ENCODE peak calls at places on chromosomes 1 and 21, in six cellular contexts. W is NCI-H1694, H is iPS-NIHi11, K is AG09309, A is fibroblast of the conjunctiva, L is NCI-H1930. R is an unnamed sample.

GRCh38 chr1:217969428-217969827 is 315.7 kb upstream of the RRP15 start:
- DNase-seq in W (no peak), H (no peak), K (no peak), A (no peak), L (no peak), R (no peak)

GRCh38 chr1:154788241-154788870 is 81.7 kb downstream of the KCNN3 start:
- DNase-seq in W (no peak), H (no peak), K (no peak), A (no peak), L (no peak), R (no peak)

GRCh38 chr1:184405094-184405493 is 18.3 kb downstream of the C1orf21 start:
- DNase-seq in W (no peak), H (no peak), K (no peak), A (no peak), L (no peak), R (no peak)

GRCh38 chr1:179706339-179706941 is 36.7 kb upstream of the FAM163A start:
- DNase-seq in W (peak; percentile 39), H (peak; percentile 58), K (peak; percentile 23), A (peak; percentile 53), L (peak; percentile 26), R (peak; percentile 38)

GRCh38 chr21:41170442-41170841 is 2.5 kb downstream of the BACE2 start:
- DNase-seq in W (no peak), H (peak; percentile 75), K (no peak), A (no peak), L (peak; percentile 2), R (peak; percentile 72)

GRCh38 chr21:26909972-26910371 is 56.9 kb downstream of the ADAMTS5 start:
- DNase-seq in W (no peak), H (peak; percentile 54), K (no peak), A (no peak), L (no peak), R (peak; percentile 53)

GRCh38 chr1:153488731-153489130 is 28.3 kb upstream of the S100A7 start:
- DNase-seq in W (no peak), H (no peak), K (no peak), A (no peak), L (no peak), R (no peak)

GRCh38 chr1:82704966-82705365 is 904.2 kb downstream of the ADGRL2 start:
- DNase-seq in W (no peak), H (no peak), K (no peak), A (no peak), L (no peak), R (no peak)

GRCh38 chr1:33397125-33397506 is 33.8 kb downstream of the PHC2 start:
- DNase-seq in W (no peak), H (no peak), K (no peak), A (no peak), L (no peak), R (no peak)

GRCh38 chr1:191888996-191889622 is 269.2 kb upstream of the RGS18 start:
- DNase-seq in W (no peak), H (no peak), K (no peak), A (no peak), L (no peak), R (no peak)

GRCh38 chr1:184387069-184387870 is 441 bp downstream of the C1orf21 start:
- DNase-seq in W (no peak), H (peak; percentile 50), K (no peak), A (no peak), L (no peak), R (peak; percentile 49)

GRCh38 chr1:201385299-201385891 is 7.9 kb upstream of the TNNT2 start:
- DNase-seq in W (peak; percentile 20), H (peak; percentile 88), K (no peak), A (no peak), L (no peak), R (peak; percentile 84)

GRCh38 chr1:200916152-200916551 is 21.5 kb downstream of the INAVA start:
- DNase-seq in W (no peak), H (peak; percentile 83), K (no peak), A (no peak), L (no peak), R (peak; percentile 87)

GRCh38 chr21:39531777-39532333 is 80.1 kb downstream of the SH3BGR start:
- DNase-seq in W (no peak), H (no peak), K (no peak), A (no peak), L (no peak), R (no peak)

GRCh38 chr21:15000076-15000475 is 64.7 kb downstream of the NRIP1 start:
- DNase-seq in W (no peak), H (no peak), K (no peak), A (no peak), L (no peak), R (no peak)

GRCh38 chr1:199399996-199400714 is 627.4 kb upstream of the NR5A2 start:
- DNase-seq in W (no peak), H (no peak), K (no peak), A (no peak), L (no peak), R (no peak)

GRCh38 chr1:179883040-179883501 is 986 bp downstream of the TOR1AIP1 start:
- DNase-seq in W (no peak), H (peak; percentile 72), K (no peak), A (no peak), L (no peak), R (no peak)

GRCh38 chr1:232319106-232319505 is 310.8 kb downstream of the SIPA1L2 start:
- DNase-seq in W (peak; percentile 97), H (no peak), K (no peak), A (no peak), L (no peak), R (no peak)

GRCh38 chr1:156477526-156478249 is 22.9 kb downstream of the MEF2D start:
- DNase-seq in W (no peak), H (no peak), K (no peak), A (no peak), L (no peak), R (no peak)

GRCh38 chr1:111989531-111990025 is at the start of gene KCND3:
- DNase-seq in W (no peak), H (peak; percentile 55), K (no peak), A (no peak), L (no peak), R (no peak)

GRCh38 chr1:61170328-61171238 is 88.2 kb downstream of the NFIA start:
- DNase-seq in W (no peak), H (no peak), K (no peak), A (no peak), L (no peak), R (no peak)

GRCh38 chr1:39666772-39667171 is 5.1 kb downstream of the NT5C1A start:
- DNase-seq in W (no peak), H (no peak), K (no peak), A (no peak), L (no peak), R (no peak)

GRCh38 chr1:151888972-151889570 is 20.2 kb downstream of the THEM4 start:
- DNase-seq in W (no peak), H (no peak), K (no peak), A (no peak), L (no peak), R (no peak)

GRCh38 chr1:36520771-36521420 is 38.2 kb upstream of the CSF3R start:
- DNase-seq in W (no peak), H (no peak), K (no peak), A (no peak), L (no peak), R (no peak)

GRCh38 chr1:64898107-64898861 is 68.1 kb downstream of the JAK1 start:
- DNase-seq in W (peak; percentile 57), H (peak; percentile 60), K (peak; percentile 71), A (peak; percentile 62), L (no peak), R (peak; percentile 80)

GRCh38 chr1:159798893-159799292 is 3.3 kb upstream of the FCRL6 start:
- DNase-seq in W (peak; percentile 93), H (peak; percentile 85), K (peak; percentile 69), A (peak; percentile 85), L (peak; percentile 69), R (peak; percentile 86)

GRCh38 chr1:24364975-24365678 is 46.0 kb downstream of the GRHL3 start:
- DNase-seq in W (peak; percentile 30), H (no peak), K (peak; percentile 69), A (peak; percentile 78), L (no peak), R (no peak)

GRCh38 chr1:10353282-10353681 is 45.6 kb upstream of the PGD start:
- DNase-seq in W (no peak), H (peak; percentile 54), K (no peak), A (no peak), L (no peak), R (no peak)

GRCh38 chr1:177246710-177247588 is 76.2 kb downstream of the BRINP2 start:
- DNase-seq in W (no peak), H (no peak), K (no peak), A (no peak), L (no peak), R (no peak)

GRCh38 chr1:112440574-112440973 is 44.6 kb downstream of the CTTNBP2NL start:
- DNase-seq in W (no peak), H (no peak), K (no peak), A (no peak), L (no peak), R (no peak)

GRCh38 chr1:226403522-226404034 is 4.3 kb downstream of the PARP1 start:
- DNase-seq in W (no peak), H (peak; percentile 46), K (no peak), A (no peak), L (no peak), R (peak; percentile 39)

GRCh38 chr1:181190362-181191035 is 102.0 kb downstream of the IER5 start:
- DNase-seq in W (no peak), H (peak; percentile 32), K (no peak), A (no peak), L (no peak), R (no peak)

R was measured in H9.